ENCODE peak calls at places on chromosomes 7 and 10, in eight cellular contexts. I is heart right ventricle, C is lower leg skin, O is neural crest cell, A is AG09309, K is heart left ventricle, Z is dorsolateral prefrontal cortex, M is uterus. L is an unnamed sample.

GRCh38 chr7:152924238-152924637 is 164.7 kb downstream of the ACTR3B start:
- DNase-seq in I (no peak), C (no peak), O (no peak), A (no peak), K (no peak), Z (peak; percentile 63), M (no peak), L (no peak)

GRCh38 chr7:100400656-100401055 is 27.4 kb downstream of the PILRA start:
- DNase-seq in I (no peak), C (no peak), O (peak; percentile 37), A (no peak), K (no peak), Z (no peak), M (no peak), L (peak; percentile 43)

GRCh38 chr7:155166673-155167370 is 96.7 kb downstream of the HTR5A start:
- DNase-seq in I (no peak), C (peak; percentile 87), O (no peak), A (peak; percentile 94), K (peak; percentile 45), Z (peak; percentile 19), M (peak; percentile 66), L (peak; percentile 44)

GRCh38 chr10:106540606-106541005 is 623.9 kb downstream of the SORCS1 start:
- DNase-seq in I (no peak), C (no peak), O (no peak), A (no peak), K (no peak), Z (no peak), M (no peak), L (no peak)

GRCh38 chr10:73911553-73912004 is 647 bp downstream of the PLAU start:
- DNase-seq in I (no peak), C (peak; percentile 88), O (no peak), A (no peak), K (no peak), Z (no peak), M (no peak), L (no peak)

GRCh38 chr10:85570871-85571270 is 795.7 kb downstream of the GRID1 start:
- DNase-seq in I (no peak), C (no peak), O (no peak), A (no peak), K (no peak), Z (no peak), M (no peak), L (no peak)

GRCh38 chr7:121372376-121373024 is 23.6 kb downstream of the FAM3C start:
- DNase-seq in I (no peak), C (no peak), O (no peak), A (no peak), K (no peak), Z (no peak), M (no peak), L (peak; percentile 13)

GRCh38 chr10:43395571-43396060 is 13.4 kb downstream of the HNRNPF start:
- DNase-seq in I (no peak), C (peak; percentile 89), O (no peak), A (no peak), K (no peak), Z (no peak), M (no peak), L (peak; percentile 64)

GRCh38 chr7:6505685-6506559 is 45.3 kb downstream of the GRID2IP start:
- DNase-seq in I (no peak), C (no peak), O (no peak), A (no peak), K (no peak), Z (no peak), M (no peak), L (no peak)

GRCh38 chr7:7516156-7516555 is 19.5 kb downstream of the COL28A1 start:
- DNase-seq in I (no peak), C (no peak), O (no peak), A (no peak), K (no peak), Z (no peak), M (no peak), L (no peak)

GRCh38 chr10:120688928-120689327 is 162.2 kb upstream of the WDR11 start:
- DNase-seq in I (no peak), C (no peak), O (no peak), A (no peak), K (no peak), Z (no peak), M (no peak), L (no peak)

GRCh38 chr7:140605337-140605736 is 35.3 kb downstream of the DENND2A start:
- DNase-seq in I (no peak), C (no peak), O (no peak), A (no peak), K (no peak), Z (no peak), M (no peak), L (no peak)

GRCh38 chr7:44096326-44096881 is 7.7 kb upstream of the AEBP1 start:
- DNase-seq in I (no peak), C (no peak), O (no peak), A (no peak), K (no peak), Z (no peak), M (no peak), L (no peak)

GRCh38 chr10:68303849-68304412 is 27.9 kb upstream of the HNRNPH3 start:
- DNase-seq in I (no peak), C (peak; percentile 2), O (no peak), A (no peak), K (no peak), Z (no peak), M (no peak), L (no peak)

GRCh38 chr7:76332073-76332472 is 26.7 kb downstream of the YWHAG start:
- DNase-seq in I (no peak), C (no peak), O (no peak), A (no peak), K (no peak), Z (no peak), M (no peak), L (no peak)

GRCh38 chr10:25226775-25227682 is 52.2 kb downstream of the GPR158 start:
- DNase-seq in I (peak; percentile 16), C (no peak), O (peak; percentile 26), A (peak; percentile 29), K (peak; percentile 24), Z (peak; percentile 42), M (no peak), L (peak; percentile 22)

GRCh38 chr7:118222591-118222990 is 1.9 kb upstream of the ANKRD7 start:
- DNase-seq in I (no peak), C (no peak), O (no peak), A (no peak), K (no peak), Z (no peak), M (no peak), L (no peak)

GRCh38 chr7:122951006-122951405 is 44.5 kb downstream of the TAS2R16 start:
- DNase-seq in I (no peak), C (no peak), O (no peak), A (no peak), K (no peak), Z (no peak), M (no peak), L (no peak)

GRCh38 chr10:11687779-11688447 is 54.3 kb upstream of the ECHDC3 start:
- DNase-seq in I (no peak), C (no peak), O (no peak), A (no peak), K (no peak), Z (no peak), M (no peak), L (no peak)

GRCh38 chr7:69714886-69715571 is 116.8 kb downstream of the AUTS2 start:
- DNase-seq in I (no peak), C (no peak), O (no peak), A (no peak), K (no peak), Z (no peak), M (no peak), L (no peak)

GRCh38 chr7:26278769-26279168 is 12.9 kb upstream of the SNX10 start:
- DNase-seq in I (no peak), C (no peak), O (no peak), A (no peak), K (no peak), Z (no peak), M (no peak), L (peak; percentile 10)
- TF ChIP-seq CTCF in I (no peak), C (no peak), O (no peak), A (peak; percentile 15), K (no peak), Z (peak; percentile 37), M (peak; percentile 29), L (peak; percentile 44)

GRCh38 chr10:131998845-131999681 is 17.3 kb upstream of the BNIP3 start:
- DNase-seq in I (no peak), C (peak; percentile 73), O (no peak), A (no peak), K (no peak), Z (no peak), M (no peak), L (no peak)

GRCh38 chr10:132003286-132003924 is 21.7 kb upstream of the BNIP3 start:
- DNase-seq in I (no peak), C (peak; percentile 72), O (no peak), A (no peak), K (no peak), Z (no peak), M (no peak), L (no peak)

GRCh38 chr10:132004052-132004451 is 22.3 kb upstream of the BNIP3 start:
- DNase-seq in I (no peak), C (peak; percentile 28), O (no peak), A (no peak), K (no peak), Z (no peak), M (no peak), L (no peak)

GRCh38 chr10:132002004-132002403 is 20.3 kb upstream of the BNIP3 start:
- DNase-seq in I (no peak), C (peak; percentile 42), O (no peak), A (no peak), K (no peak), Z (no peak), M (no peak), L (no peak)

GRCh38 chr10:132001238-132001977 is 19.7 kb upstream of the BNIP3 start:
- DNase-seq in I (no peak), C (peak; percentile 70), O (no peak), A (no peak), K (no peak), Z (no peak), M (no peak), L (peak; percentile 19)
- TF ChIP-seq CTCF in I (peak; percentile 42), C (no peak), O (no peak), A (no peak), K (peak; percentile 14), Z (no peak), M (no peak), L (no peak)

DNA sequence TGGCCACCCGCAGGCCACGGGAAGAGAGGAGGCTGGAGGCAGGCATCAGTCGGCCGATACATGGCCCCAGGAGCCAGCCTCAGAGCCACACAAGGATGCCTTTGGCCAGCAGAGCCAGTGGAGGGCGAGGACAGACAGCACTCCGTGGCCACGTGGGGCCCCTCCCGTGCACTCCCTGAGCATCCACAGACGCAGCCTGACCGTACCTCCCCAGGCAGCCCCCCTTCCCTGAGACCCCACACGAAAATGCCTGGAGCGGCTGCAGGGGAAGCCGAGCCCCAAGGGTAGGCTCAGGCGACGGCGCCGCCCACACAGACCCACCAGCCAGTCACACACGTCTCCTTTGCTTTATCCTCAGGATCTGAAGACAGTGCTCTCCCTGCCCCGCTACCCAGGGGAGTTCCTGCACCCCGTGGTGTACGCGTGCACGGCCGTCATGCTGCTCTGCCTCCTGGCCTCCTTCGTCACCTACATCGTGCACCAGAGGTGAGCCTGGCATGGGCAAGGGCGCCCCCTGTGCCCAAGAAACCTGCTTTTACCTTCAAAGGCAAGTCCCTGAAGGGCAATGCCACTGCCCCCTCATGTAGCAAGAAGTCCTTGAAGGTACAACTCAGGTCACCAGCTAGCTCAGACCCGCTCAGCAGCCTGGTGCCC is 9.0 kb downstream of the ADGRA1 start:
- DNase-seq in I (no peak), C (no peak), O (no peak), A (no peak), K (no peak), Z (no peak), M (no peak), L (peak; percentile 66)
- TF ChIP-seq CTCF in I (no peak), C (no peak), O (no peak), A (no peak), K (no peak), Z (no peak), M (no peak), L (peak; percentile 26)

GRCh38 chr10:22693371-22693784 is 21.0 kb downstream of the PIP4K2A start:
- DNase-seq in I (no peak), C (no peak), O (no peak), A (no peak), K (no peak), Z (no peak), M (no peak), L (peak; percentile 67)
- TF ChIP-seq CTCF in I (no peak), C (no peak), O (no peak), A (no peak), K (no peak), Z (no peak), M (no peak), L (no peak)